ENCODE peak calls at places on chromosomes 16 and 17, in ten cellular contexts. One of them, this sample, is unnamed.

GRCh38 chr16:25012525-25012991 is 2.6 kb downstream of the ARHGAP17 start:
- DNase-seq in GM23338: no peak
- DNase-seq in GM12864: no peak
- DNase-seq in BE2C: no peak
- DNase-seq in left lung: no peak
- DNase-seq in astrocyte of the spinal cord: peak; percentile 73
- DNase-seq in prostate gland: no peak
- DNase-seq in cardiac fibroblast: peak; percentile 85
- DNase-seq in heart left ventricle: no peak
- DNase-seq in transverse colon: peak; percentile 59
- DNase-seq in this sample: peak; percentile 68

GRCh38 chr17:21041753-21042433 is 918 bp downstream of the USP22 start:
- DNase-seq in GM23338: peak; percentile 89
- DNase-seq in GM12864: no peak
- DNase-seq in BE2C: peak; percentile 74
- DNase-seq in left lung: peak; percentile 92
- DNase-seq in astrocyte of the spinal cord: peak; percentile 79
- DNase-seq in prostate gland: peak; percentile 82
- DNase-seq in cardiac fibroblast: peak; percentile 74
- DNase-seq in heart left ventricle: peak; percentile 91
- DNase-seq in transverse colon: peak; percentile 87
- DNase-seq in this sample: peak; percentile 74

GRCh38 chr16:57017251-57017650 is 27.9 kb downstream of the NLRC5 start:
- DNase-seq in GM23338: no peak
- DNase-seq in GM12864: no peak
- DNase-seq in BE2C: no peak
- DNase-seq in left lung: no peak
- DNase-seq in astrocyte of the spinal cord: no peak
- DNase-seq in prostate gland: no peak
- DNase-seq in cardiac fibroblast: peak; percentile 77
- DNase-seq in heart left ventricle: no peak
- DNase-seq in transverse colon: no peak
- DNase-seq in this sample: peak; percentile 45

GRCh38 chr17:4004517-4005295 is 40.5 kb upstream of the ATP2A3 start:
- DNase-seq in GM23338: peak; percentile 83
- DNase-seq in GM12864: no peak
- DNase-seq in BE2C: peak; percentile 65
- DNase-seq in left lung: peak; percentile 94
- DNase-seq in astrocyte of the spinal cord: peak; percentile 33
- DNase-seq in prostate gland: peak; percentile 76
- DNase-seq in cardiac fibroblast: peak; percentile 33
- DNase-seq in heart left ventricle: peak; percentile 84
- DNase-seq in transverse colon: peak; percentile 78
- DNase-seq in this sample: peak; percentile 33

GRCh38 chr16:15946257-15947044 is 3.0 kb upstream of the ABCC1 start:
- DNase-seq in GM23338: no peak
- DNase-seq in GM12864: no peak
- DNase-seq in BE2C: no peak
- DNase-seq in left lung: no peak
- DNase-seq in astrocyte of the spinal cord: peak; percentile 65
- DNase-seq in prostate gland: peak; percentile 58
- DNase-seq in cardiac fibroblast: peak; percentile 85
- DNase-seq in heart left ventricle: no peak
- DNase-seq in transverse colon: no peak
- DNase-seq in this sample: peak; percentile 94

GRCh38 chr17:48915459-48916282 is 7.5 kb downstream of the UBE2Z start:
- DNase-seq in GM23338: no peak
- DNase-seq in GM12864: peak; percentile 46
- DNase-seq in BE2C: no peak
- DNase-seq in left lung: no peak
- DNase-seq in astrocyte of the spinal cord: peak; percentile 85
- DNase-seq in prostate gland: no peak
- DNase-seq in cardiac fibroblast: peak; percentile 95
- DNase-seq in heart left ventricle: no peak
- DNase-seq in transverse colon: peak; percentile 11
- DNase-seq in this sample: peak; percentile 99

GRCh38 chr17:4554997-4555799 is at the start of gene MYBBP1A:
- DNase-seq in GM23338: peak; percentile 99
- DNase-seq in GM12864: peak; percentile 89
- DNase-seq in BE2C: peak; percentile 94
- DNase-seq in left lung: peak; percentile 100
- DNase-seq in astrocyte of the spinal cord: peak; percentile 92
- DNase-seq in prostate gland: peak; percentile 94
- DNase-seq in cardiac fibroblast: peak; percentile 96
- DNase-seq in heart left ventricle: peak; percentile 99
- DNase-seq in transverse colon: peak; percentile 98
- DNase-seq in this sample: peak; percentile 96

GRCh38 chr17:322006-322780 is 30.4 kb downstream of the RPH3AL start:
- DNase-seq in GM23338: no peak
- DNase-seq in GM12864: no peak
- DNase-seq in BE2C: no peak
- DNase-seq in left lung: peak; percentile 65
- DNase-seq in astrocyte of the spinal cord: no peak
- DNase-seq in prostate gland: no peak
- DNase-seq in cardiac fibroblast: no peak
- DNase-seq in heart left ventricle: peak; percentile 45
- DNase-seq in transverse colon: no peak
- DNase-seq in this sample: no peak

GRCh38 chr16:15044286-15044685 is 11.6 kb downstream of the NTAN1 start:
- DNase-seq in GM23338: no peak
- DNase-seq in GM12864: no peak
- DNase-seq in BE2C: no peak
- DNase-seq in left lung: no peak
- DNase-seq in astrocyte of the spinal cord: no peak
- DNase-seq in prostate gland: no peak
- DNase-seq in cardiac fibroblast: no peak
- DNase-seq in heart left ventricle: no peak
- DNase-seq in transverse colon: no peak
- DNase-seq in this sample: no peak

GRCh38 chr16:7398536-7398935 is 65.9 kb downstream of the RBFOX1 start:
- DNase-seq in GM23338: no peak
- DNase-seq in GM12864: no peak
- DNase-seq in BE2C: no peak
- DNase-seq in left lung: no peak
- DNase-seq in astrocyte of the spinal cord: no peak
- DNase-seq in prostate gland: no peak
- DNase-seq in cardiac fibroblast: no peak
- DNase-seq in heart left ventricle: no peak
- DNase-seq in transverse colon: no peak
- DNase-seq in this sample: no peak

GRCh38 chr17:61081959-61082358 is 317.7 kb upstream of the TBX2 start:
- DNase-seq in GM23338: no peak
- DNase-seq in GM12864: no peak
- DNase-seq in BE2C: no peak
- DNase-seq in left lung: no peak
- DNase-seq in astrocyte of the spinal cord: no peak
- DNase-seq in prostate gland: no peak
- DNase-seq in cardiac fibroblast: no peak
- DNase-seq in heart left ventricle: no peak
- DNase-seq in transverse colon: no peak
- DNase-seq in this sample: no peak

GRCh38 chr16:86965331-86965730 is 351.9 kb downstream of the C16orf95 start:
- DNase-seq in GM23338: no peak
- DNase-seq in GM12864: no peak
- DNase-seq in BE2C: no peak
- DNase-seq in left lung: no peak
- DNase-seq in astrocyte of the spinal cord: no peak
- DNase-seq in prostate gland: no peak
- DNase-seq in cardiac fibroblast: no peak
- DNase-seq in heart left ventricle: no peak
- DNase-seq in transverse colon: no peak
- DNase-seq in this sample: no peak

GRCh38 chr16:71972356-71972755 is 27.8 kb downstream of the PKD1L3 start:
- DNase-seq in GM23338: no peak
- DNase-seq in GM12864: no peak
- DNase-seq in BE2C: no peak
- DNase-seq in left lung: no peak
- DNase-seq in astrocyte of the spinal cord: no peak
- DNase-seq in prostate gland: no peak
- DNase-seq in cardiac fibroblast: no peak
- DNase-seq in heart left ventricle: no peak
- DNase-seq in transverse colon: no peak
- DNase-seq in this sample: no peak

GRCh38 chr17:49779730-49780220 is 8.7 kb upstream of the KAT7 start:
- DNase-seq in GM23338: peak; percentile 26
- DNase-seq in GM12864: no peak
- DNase-seq in BE2C: peak; percentile 42
- DNase-seq in left lung: no peak
- DNase-seq in astrocyte of the spinal cord: peak; percentile 85
- DNase-seq in prostate gland: no peak
- DNase-seq in cardiac fibroblast: peak; percentile 96
- DNase-seq in heart left ventricle: no peak
- DNase-seq in transverse colon: peak; percentile 28
- DNase-seq in this sample: peak; percentile 75

GRCh38 chr17:13593757-13594156 is 8.0 kb downstream of the HS3ST3A1 start:
- DNase-seq in GM23338: no peak
- DNase-seq in GM12864: no peak
- DNase-seq in BE2C: no peak
- DNase-seq in left lung: no peak
- DNase-seq in astrocyte of the spinal cord: peak; percentile 35
- DNase-seq in prostate gland: no peak
- DNase-seq in cardiac fibroblast: no peak
- DNase-seq in heart left ventricle: no peak
- DNase-seq in transverse colon: no peak
- DNase-seq in this sample: no peak

GRCh38 chr16:22323173-22323997 is 26.2 kb downstream of the POLR3E start:
- DNase-seq in GM23338: no peak
- DNase-seq in GM12864: no peak
- DNase-seq in BE2C: no peak
- DNase-seq in left lung: no peak
- DNase-seq in astrocyte of the spinal cord: no peak
- DNase-seq in prostate gland: no peak
- DNase-seq in cardiac fibroblast: no peak
- DNase-seq in heart left ventricle: no peak
- DNase-seq in transverse colon: no peak
- DNase-seq in this sample: no peak

GRCh38 chr16:22322741-22323140 is 25.5 kb downstream of the POLR3E start:
- DNase-seq in GM23338: no peak
- DNase-seq in GM12864: no peak
- DNase-seq in BE2C: no peak
- DNase-seq in left lung: peak; percentile 63
- DNase-seq in astrocyte of the spinal cord: no peak
- DNase-seq in prostate gland: no peak
- DNase-seq in cardiac fibroblast: no peak
- DNase-seq in heart left ventricle: no peak
- DNase-seq in transverse colon: no peak
- DNase-seq in this sample: no peak

GRCh38 chr16:22322021-22322471 is 24.8 kb downstream of the POLR3E start:
- DNase-seq in GM23338: no peak
- DNase-seq in GM12864: no peak
- DNase-seq in BE2C: no peak
- DNase-seq in left lung: no peak
- DNase-seq in astrocyte of the spinal cord: no peak
- DNase-seq in prostate gland: no peak
- DNase-seq in cardiac fibroblast: no peak
- DNase-seq in heart left ventricle: no peak
- DNase-seq in transverse colon: no peak
- DNase-seq in this sample: no peak

GRCh38 chr16:22320572-22321339 is 23.5 kb downstream of the POLR3E start:
- DNase-seq in GM23338: no peak
- DNase-seq in GM12864: no peak
- DNase-seq in BE2C: no peak
- DNase-seq in left lung: no peak
- DNase-seq in astrocyte of the spinal cord: no peak
- DNase-seq in prostate gland: no peak
- DNase-seq in cardiac fibroblast: no peak
- DNase-seq in heart left ventricle: no peak
- DNase-seq in transverse colon: no peak
- DNase-seq in this sample: no peak

GRCh38 chr16:22321340-22322001 is 24.3 kb downstream of the POLR3E start:
- DNase-seq in GM23338: peak; percentile 91
- DNase-seq in GM12864: peak; percentile 36
- DNase-seq in BE2C: peak; percentile 72
- DNase-seq in left lung: peak; percentile 85
- DNase-seq in astrocyte of the spinal cord: peak; percentile 69
- DNase-seq in prostate gland: peak; percentile 77
- DNase-seq in cardiac fibroblast: peak; percentile 81
- DNase-seq in heart left ventricle: no peak
- DNase-seq in transverse colon: peak; percentile 76
- DNase-seq in this sample: peak; percentile 85
- TF ChIP-seq CTCF in GM23338: peak; percentile 96
- TF ChIP-seq CTCF in GM12864: peak; percentile 82
- TF ChIP-seq CTCF in BE2C: peak; percentile 98
- TF ChIP-seq CTCF in left lung: peak; percentile 77
- TF ChIP-seq CTCF in astrocyte of the spinal cord: peak; percentile 82
- TF ChIP-seq CTCF in prostate gland: peak; percentile 92
- TF ChIP-seq CTCF in cardiac fibroblast: peak; percentile 81
- TF ChIP-seq CTCF in heart left ventricle: peak; percentile 85
- TF ChIP-seq CTCF in transverse colon: peak; percentile 92
- TF ChIP-seq CTCF in this sample: peak; percentile 92

GRCh38 chr17:29612404-29613370 is 10.0 kb downstream of the CORO6 start:
- DNase-seq in GM23338: peak; percentile 38
- DNase-seq in GM12864: no peak
- DNase-seq in BE2C: no peak
- DNase-seq in left lung: peak; percentile 77
- DNase-seq in astrocyte of the spinal cord: no peak
- DNase-seq in prostate gland: no peak
- DNase-seq in cardiac fibroblast: no peak
- DNase-seq in heart left ventricle: peak; percentile 65
- DNase-seq in transverse colon: no peak
- DNase-seq in this sample: no peak
- H3K4me3 ChIP-seq in GM23338: peak overlapping the region; percentile 67
- H3K4me3 ChIP-seq in GM12864: peak overlapping the region; percentile 25
- H3K4me3 ChIP-seq in BE2C: no peak overlapping the region
- H3K4me3 ChIP-seq in left lung: peak overlapping the region; percentile 27
- H3K4me3 ChIP-seq in astrocyte of the spinal cord: no peak overlapping the region
- H3K4me3 ChIP-seq in prostate gland: peak overlapping the region; percentile 6
- H3K4me3 ChIP-seq in cardiac fibroblast: no peak overlapping the region
- H3K4me3 ChIP-seq in heart left ventricle: peak overlapping the region; percentile 51
- H3K4me3 ChIP-seq in transverse colon: peak overlapping the region; percentile 23
- H3K4me3 ChIP-seq in this sample: no peak overlapping the region

DNA sequence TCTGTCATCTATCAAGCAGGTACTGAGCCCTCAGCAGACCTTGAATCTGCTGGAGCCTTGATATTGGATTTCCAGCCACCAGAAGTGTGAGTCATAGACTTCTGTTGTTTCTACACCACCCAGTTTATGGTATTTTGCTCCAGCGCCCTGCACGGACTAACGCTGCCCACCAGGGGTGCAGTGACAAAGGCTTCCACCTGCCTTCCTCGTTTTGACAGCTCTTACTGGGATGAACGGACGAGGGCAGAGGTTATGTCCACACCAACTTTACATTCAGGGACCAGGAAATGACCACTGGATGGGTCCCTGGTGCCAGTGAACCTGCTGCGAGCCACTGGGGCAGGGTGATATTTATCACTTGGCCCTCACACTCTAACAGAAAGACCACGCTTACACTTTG is 66.6 kb upstream of the CBX4 start:
- DNase-seq in GM23338: no peak
- DNase-seq in GM12864: no peak
- DNase-seq in BE2C: peak; percentile 55
- DNase-seq in left lung: no peak
- DNase-seq in astrocyte of the spinal cord: no peak
- DNase-seq in prostate gland: no peak
- DNase-seq in cardiac fibroblast: peak; percentile 12
- DNase-seq in heart left ventricle: no peak
- DNase-seq in transverse colon: no peak
- DNase-seq in this sample: no peak
- TF ChIP-seq CTCF in GM23338: peak; percentile 18
- TF ChIP-seq CTCF in GM12864: no peak
- TF ChIP-seq CTCF in BE2C: peak; percentile 54
- TF ChIP-seq CTCF in left lung: no peak
- TF ChIP-seq CTCF in astrocyte of the spinal cord: peak; percentile 22
- TF ChIP-seq CTCF in prostate gland: no peak
- TF ChIP-seq CTCF in cardiac fibroblast: peak; percentile 18
- TF ChIP-seq CTCF in heart left ventricle: no peak
- TF ChIP-seq CTCF in transverse colon: peak; percentile 50
- TF ChIP-seq CTCF in this sample: peak; percentile 8

GRCh38 chr16:67391424-67392300 is 1.6 kb downstream of the TPPP3 start:
- DNase-seq in GM23338: no peak
- DNase-seq in GM12864: no peak
- DNase-seq in BE2C: no peak
- DNase-seq in left lung: no peak
- DNase-seq in astrocyte of the spinal cord: no peak
- DNase-seq in prostate gland: no peak
- DNase-seq in cardiac fibroblast: no peak
- DNase-seq in heart left ventricle: no peak
- DNase-seq in transverse colon: no peak
- DNase-seq in this sample: no peak
- H3K4me3 ChIP-seq in GM23338: no peak overlapping the region
- H3K4me3 ChIP-seq in GM12864: no peak overlapping the region
- H3K4me3 ChIP-seq in BE2C: no peak overlapping the region
- H3K4me3 ChIP-seq in left lung: peak overlapping the region; percentile 40
- H3K4me3 ChIP-seq in astrocyte of the spinal cord: no peak overlapping the region
- H3K4me3 ChIP-seq in prostate gland: no peak overlapping the region
- H3K4me3 ChIP-seq in cardiac fibroblast: no peak overlapping the region
- H3K4me3 ChIP-seq in heart left ventricle: peak overlapping the region; percentile 67
- H3K4me3 ChIP-seq in transverse colon: peak overlapping the region; percentile 31
- H3K4me3 ChIP-seq in this sample: no peak overlapping the region

This sample was measured in epithelial cell of esophagus.